ENCODE peak calls at places on chromosomes 12 and 14, in four cellular contexts. K is HCT116, T is HepG2, Q is K562. G is an unnamed sample.

GRCh38 chr12:59936546-59936945 is 340.7 kb downstream of the SLC16A7 start:
- DNase-seq in K (no peak), T (no peak), Q (no peak), G (no peak)

GRCh38 chr12:52600941-52601481 is at the start of gene KRT72:
- DNase-seq in K (no peak), T (no peak), Q (no peak), G (no peak)

GRCh38 chr14:71362920-71363584 is 455.8 kb downstream of the PCNX1 start:
- DNase-seq in K (no peak), T (no peak), Q (no peak), G (no peak)

GRCh38 chr14:104634886-104635570 is 30.5 kb upstream of the TMEM179 start:
- DNase-seq in K (no peak), T (no peak), Q (no peak), G (no peak)

GRCh38 chr12:1972260-1972659 is 32.0 kb downstream of the DCP1B start:
- DNase-seq in K (no peak), T (no peak), Q (no peak), G (no peak)

GRCh38 chr12:94832780-94833760 is 170.4 kb downstream of the NDUFA12 start:
- DNase-seq in K (no peak), T (no peak), Q (no peak), G (no peak)

GRCh38 chr14:46840971-46841729 is 189.6 kb upstream of the RPL10L start:
- DNase-seq in K (no peak), T (no peak), Q (no peak), G (no peak)

GRCh38 chr14:52602131-52602530 is 49.5 kb downstream of the GPR137C start:
- DNase-seq in K (no peak), T (no peak), Q (no peak), G (no peak)

GRCh38 chr12:111256629-111257434 is 112.1 kb downstream of the PHETA1 start:
- DNase-seq in K (no peak), T (no peak), Q (no peak), G (no peak)

GRCh38 chr14:20631023-20631820 is 10.3 kb downstream of the OR6S1 start:
- DNase-seq in K (no peak), T (peak), Q (peak), G (no peak)

GRCh38 chr14:33642641-33643342 is 308.1 kb downstream of the EGLN3 start:
- DNase-seq in K (no peak), T (no peak), Q (no peak), G (no peak)

GRCh38 chr14:57834001-57834598 is 31.8 kb downstream of the SLC35F4 start:
- DNase-seq in K (no peak), T (no peak), Q (no peak), G (no peak)

GRCh38 chr12:118377891-118378470 is 1.6 kb downstream of the SUDS3 start:
- DNase-seq in K (peak), T (peak), Q (peak), G (no peak)

GRCh38 chr12:65602579-65603295 is 221.5 kb upstream of the HMGA2 start:
- DNase-seq in K (peak), T (peak), Q (peak), G (peak)

GRCh38 chr12:57632369-57632897 is 568 bp downstream of the B4GALNT1 start:
- DNase-seq in K (no peak), T (no peak), Q (peak), G (no peak)

GRCh38 chr12:78191611-78192010 is 360.9 kb downstream of the NAV3 start:
- DNase-seq in K (no peak), T (no peak), Q (no peak), G (no peak)

GRCh38 chr12:121964813-121965643 is 46.6 kb downstream of the CFAP251 start:
- DNase-seq in K (no peak), T (no peak), Q (no peak), G (no peak)

GRCh38 chr12:116458492-116458891 is 100.7 kb upstream of the MAP1LC3B2 start:
- DNase-seq in K (no peak), T (no peak), Q (peak), G (no peak)

GRCh38 chr12:27534060-27534764 is 10.2 kb downstream of the PPFIBP1 start:
- DNase-seq in K (no peak), T (no peak), Q (no peak), G (no peak)

GRCh38 chr14:96117101-96117897 is 78.1 kb downstream of the C14orf132 start:
- DNase-seq in K (no peak), T (no peak), Q (no peak), G (no peak)

GRCh38 chr12:131724534-131724933 is 13.6 kb downstream of the SFSWAP start:
- DNase-seq in K (no peak), T (no peak), Q (no peak), G (no peak)

GRCh38 chr12:107491856-107492255 is 193.7 kb upstream of the PWP1 start:
- DNase-seq in K (no peak), T (no peak), Q (no peak), G (no peak)

GRCh38 chr14:25006961-25007795 is 42.8 kb downstream of the STXBP6 start:
- DNase-seq in K (no peak), T (peak), Q (peak), G (no peak)

GRCh38 chr12:104863549-104863948 is 94.5 kb downstream of the SLC41A2 start:
- DNase-seq in K (no peak), T (no peak), Q (no peak), G (no peak)

GRCh38 chr12:105980048-105980447 is 158.7 kb downstream of the NUAK1 start:
- DNase-seq in K (no peak), T (no peak), Q (no peak), G (no peak)

GRCh38 chr12:67705394-67706370 is 57.1 kb downstream of the DYRK2 start:
- DNase-seq in K (no peak), T (no peak), Q (no peak), G (no peak)

GRCh38 chr12:31687101-31687527 is 27.6 kb downstream of the ETFBKMT start:
- DNase-seq in K (no peak), T (no peak), Q (no peak), G (no peak)

GRCh38 chr14:94598816-94599655 is 13.2 kb upstream of the SERPINA3 start:
- DNase-seq in K (peak), T (peak), Q (no peak), G (no peak)

GRCh38 chr12:105676694-105677093 is 346.2 kb downstream of the C12orf75 start:
- DNase-seq in K (no peak), T (no peak), Q (no peak), G (no peak)

DNA sequence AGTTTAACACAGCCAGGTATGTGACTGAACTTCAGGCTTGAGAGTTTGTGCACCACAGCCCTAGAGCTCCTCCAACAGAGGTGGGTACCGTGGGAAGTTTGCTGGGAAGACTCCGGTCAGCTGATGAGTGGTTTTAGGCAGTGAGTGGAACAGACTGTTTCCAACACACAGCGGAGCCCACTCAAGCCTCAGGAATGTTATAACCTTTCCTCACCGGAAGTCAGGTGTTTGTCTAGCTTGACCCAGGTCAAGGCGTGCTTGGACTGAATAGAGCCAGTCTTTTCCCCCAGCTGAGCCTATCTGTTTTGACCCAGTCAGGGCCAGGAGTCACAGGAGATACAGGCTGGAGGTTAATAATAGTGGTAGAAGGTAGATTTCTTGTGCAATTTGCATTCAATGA is 138.4 kb upstream of the PARP11 start:
- DNase-seq in K (no peak), T (peak), Q (no peak), G (no peak)
- TF ChIP-seq TCF7L2 in K (no peak), T (no peak), Q (no peak), G (no peak)

DNA sequence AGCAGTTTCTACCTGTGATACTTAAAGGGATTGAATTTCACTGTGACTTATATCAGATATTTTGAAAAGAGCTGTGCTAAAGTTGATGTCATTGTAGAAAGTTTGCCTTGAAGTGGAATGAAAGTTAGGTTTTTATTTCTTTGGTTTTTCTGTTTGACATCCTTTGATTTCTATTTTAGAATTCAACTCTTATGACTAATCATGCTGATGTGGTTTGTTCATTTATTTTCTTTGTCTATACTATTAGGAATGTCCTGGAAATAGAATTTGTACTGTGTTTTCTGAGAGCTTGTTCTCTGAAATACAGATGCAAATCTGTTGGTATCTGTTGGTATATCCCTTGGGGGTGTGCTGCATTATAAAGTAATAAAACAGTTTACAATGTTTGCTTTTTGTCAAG is 3.3 kb downstream of the CNOT2 start:
- DNase-seq in K (no peak), T (no peak), Q (no peak), G (no peak)
- TF ChIP-seq TCF7L2 in K (no peak), T (no peak), Q (no peak), G (no peak)

DNA sequence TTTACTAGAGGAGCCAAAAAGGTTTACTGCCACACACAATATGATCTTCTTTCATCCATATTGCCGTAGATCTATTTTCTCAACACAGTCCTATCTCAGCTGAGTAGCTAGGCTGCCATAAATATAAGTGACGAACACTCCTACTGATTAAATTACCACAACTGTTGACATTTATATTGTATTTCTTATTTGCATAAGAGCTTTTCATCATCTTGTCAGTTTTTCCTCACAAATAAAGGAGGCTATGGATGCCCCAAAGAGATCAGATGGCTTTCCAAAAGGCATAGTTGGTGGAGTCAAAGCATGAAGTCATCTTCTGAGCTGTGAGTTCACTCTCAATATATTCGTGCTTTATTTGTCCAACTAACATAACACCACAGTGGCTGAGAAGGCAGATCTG is 78.6 kb downstream of the CCDC59 start:
- DNase-seq in K (no peak), T (no peak), Q (no peak), G (no peak)
- TF ChIP-seq TCF7L2 in K (no peak), T (no peak), Q (no peak), G (no peak)

DNA sequence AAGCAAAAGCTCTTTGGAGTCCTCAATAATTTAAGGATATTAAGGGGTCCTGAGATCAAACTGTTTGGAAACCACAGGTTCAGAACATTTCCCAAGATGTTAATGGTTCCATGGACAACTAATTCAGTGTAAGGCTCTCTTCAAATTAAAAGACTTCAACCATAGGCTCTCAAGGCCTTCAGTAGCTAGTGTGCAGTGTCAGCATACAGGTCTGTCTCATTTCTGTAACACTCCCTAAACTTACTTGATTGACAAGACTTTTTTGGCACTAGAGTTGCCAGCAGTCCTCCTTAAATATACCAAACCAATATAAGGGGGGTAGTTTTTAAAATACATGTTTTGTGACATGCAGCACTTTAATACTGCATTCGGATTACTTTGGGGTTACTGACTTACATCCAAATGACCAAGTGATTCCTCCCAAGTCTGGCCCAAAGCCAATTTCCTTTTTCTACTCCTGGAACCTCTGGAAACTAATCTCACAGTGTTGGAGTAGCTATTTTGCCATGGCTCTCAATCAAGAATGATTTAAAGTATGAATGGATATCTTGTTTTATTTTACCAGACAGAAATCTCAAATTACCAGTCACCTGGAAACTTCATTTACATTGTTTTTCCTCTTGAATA is 22.7 kb downstream of the CSRP2 start:
- DNase-seq in K (no peak), T (no peak), Q (no peak), G (no peak)
- TF ChIP-seq TCF7L2 in K (no peak), T (no peak), Q (no peak), G (no peak)

DNA sequence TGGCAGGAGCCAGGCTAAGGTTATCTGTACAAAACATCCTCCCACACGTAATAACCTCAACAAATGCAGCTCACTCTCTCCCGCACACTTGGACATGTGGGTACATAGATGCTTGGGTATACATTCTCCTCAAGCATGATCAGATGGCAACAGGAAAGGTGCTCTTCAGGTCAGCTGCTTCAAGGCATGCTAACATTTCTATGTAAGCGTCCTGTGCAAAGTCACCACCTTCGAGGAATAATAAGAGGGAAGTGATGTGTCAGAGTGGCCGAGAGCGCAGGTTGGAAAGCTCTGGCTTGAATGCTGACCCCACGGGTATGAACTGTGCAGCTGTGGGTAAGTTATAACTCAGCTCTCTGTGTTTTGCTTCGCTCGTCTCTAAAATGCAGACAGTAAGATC is 24.2 kb upstream of the SLC6A12 start:
- DNase-seq in K (no peak), T (no peak), Q (no peak), G (no peak)
- TF ChIP-seq TCF7L2 in K (no peak), T (no peak), Q (no peak), G (no peak)

GRCh38 chr14:90426031-90426540 is 29.3 kb downstream of the CALM1 start:
- DNase-seq in K (no peak), T (no peak), Q (no peak), G (no peak)

GRCh38 chr14:90425480-90425879 is 28.7 kb downstream of the CALM1 start:
- DNase-seq in K (no peak), T (no peak), Q (no peak), G (no peak)

GRCh38 chr14:90424686-90425255 is 27.9 kb downstream of the CALM1 start:
- DNase-seq in K (no peak), T (no peak), Q (no peak), G (no peak)

GRCh38 chr14:90427848-90428426 is 31.1 kb downstream of the CALM1 start:
- DNase-seq in K (no peak), T (no peak), Q (no peak), G (no peak)

DNA sequence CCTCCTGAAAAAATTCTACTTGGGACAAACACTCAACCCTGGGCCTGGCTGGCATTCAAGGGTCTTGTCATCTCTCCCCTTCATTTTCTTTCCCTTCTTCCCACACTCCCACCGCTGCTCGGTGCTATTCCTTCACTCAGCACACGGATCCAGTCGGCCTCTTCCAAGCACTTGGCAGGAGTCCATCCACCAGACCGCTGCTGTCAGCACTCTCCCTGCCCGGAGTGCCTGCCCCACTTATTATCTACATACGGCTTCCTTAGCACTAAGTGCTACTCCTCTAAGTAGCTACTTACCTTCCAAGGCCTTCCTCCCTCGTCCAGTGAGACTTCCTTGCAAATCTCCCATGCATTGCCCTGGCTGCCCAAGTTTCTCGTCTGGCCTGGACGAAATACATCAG is 29.8 kb downstream of the CALM1 start:
- DNase-seq in K (no peak), T (no peak), Q (peak), G (no peak)
- TF ChIP-seq TCF7L2 in K (no peak), T (no peak), Q (no peak), G (no peak)

G was measured in Panc1.